ENCODE peak calls at places on chromosomes 6 and 20, in nine cellular contexts. F, T, S, O, U, W, P, G and D are unnamed samples.
A peak's percentile ranks its signal among the peaks of the same experiment; 100 is the strongest.

GRCh38 chr20:50399917-50400704 is 110.1 kb upstream of the PTPN1 start:
- DNase-seq in F (no peak), T (no peak), S (no peak), O (no peak), U (no peak), W (no peak), P (no peak), G (peak; percentile 60), D (peak; percentile 61)

GRCh38 chr20:18754030-18754659 is 59.4 kb upstream of the SCP2D1 start:
- DNase-seq in F (no peak), T (no peak), S (no peak), O (no peak), U (peak; percentile 34), W (no peak), P (no peak), G (peak; percentile 4), D (no peak)

GRCh38 chr6:124882580-124883393 is 79.5 kb upstream of the RNF217 start:
- DNase-seq in F (no peak), T (no peak), S (no peak), O (no peak), U (peak; percentile 29), W (no peak), P (peak; percentile 80), G (peak; percentile 31), D (no peak)

GRCh38 chr6:52503344-52503747 is 73.5 kb downstream of the TRAM2 start:
- DNase-seq in F (no peak), T (no peak), S (no peak), O (no peak), U (no peak), W (no peak), P (no peak), G (no peak), D (peak; percentile 32)

GRCh38 chr6:131660195-131660594 is 23.1 kb downstream of the ENPP3 start:
- DNase-seq in F (no peak), T (no peak), S (no peak), O (no peak), U (peak; percentile 27), W (no peak), P (no peak), G (peak; percentile 78), D (peak; percentile 17)

GRCh38 chr6:106666290-106667021 is 37.1 kb downstream of the QRSL1 start:
- DNase-seq in F (no peak), T (no peak), S (peak; percentile 93), O (no peak), U (no peak), W (no peak), P (no peak), G (no peak), D (no peak)

GRCh38 chr20:45407067-45407745 is 883 bp upstream of the DBNDD2 start:
- DNase-seq in F (no peak), T (peak; percentile 59), S (no peak), O (peak; percentile 53), U (peak; percentile 60), W (no peak), P (peak; percentile 32), G (no peak), D (peak; percentile 44)

GRCh38 chr20:2519115-2519815 is 10.6 kb upstream of the ZNF343 start:
- DNase-seq in F (no peak), T (no peak), S (no peak), O (no peak), U (peak; percentile 43), W (peak; percentile 67), P (peak; percentile 81), G (peak; percentile 87), D (no peak)

GRCh38 chr20:20206788-20207187 is 154.5 kb downstream of the CFAP61 start:
- DNase-seq in F (no peak), T (no peak), S (no peak), O (no peak), U (no peak), W (no peak), P (no peak), G (no peak), D (no peak)

GRCh38 chr6:44399991-44400390 is 12.5 kb downstream of the CDC5L start:
- DNase-seq in F (no peak), T (no peak), S (no peak), O (no peak), U (peak; percentile 15), W (no peak), P (peak; percentile 42), G (no peak), D (no peak)

GRCh38 chr6:130296854-130297253 is 69.0 kb upstream of the TMEM200A start:
- DNase-seq in F (no peak), T (no peak), S (peak; percentile 12), O (no peak), U (no peak), W (no peak), P (no peak), G (no peak), D (no peak)

GRCh38 chr6:138637822-138638221 is 135.7 kb upstream of the CCDC28A start:
- DNase-seq in F (no peak), T (no peak), S (no peak), O (no peak), U (no peak), W (no peak), P (no peak), G (no peak), D (no peak)

GRCh38 chr6:52840763-52841585 is at the start of gene GSTA5:
- DNase-seq in F (no peak), T (no peak), S (no peak), O (no peak), U (no peak), W (no peak), P (no peak), G (no peak), D (no peak)

GRCh38 chr6:149186873-149187272 is 130.6 kb upstream of the TAB2 start:
- DNase-seq in F (no peak), T (no peak), S (no peak), O (no peak), U (no peak), W (no peak), P (no peak), G (no peak), D (no peak)
- TF ChIP-seq CTCF in F (no peak), T (no peak), S (no peak), O (no peak), U (no peak), W (no peak), P (no peak), G (no peak), D (no peak)

GRCh38 chr6:12296255-12296573 is 6.1 kb downstream of the EDN1 start:
- DNase-seq in F (no peak), T (peak; percentile 71), S (no peak), O (no peak), U (peak; percentile 49), W (peak; percentile 43), P (peak; percentile 85), G (peak; percentile 83), D (peak; percentile 50)

GRCh38 chr6:12296604-12297003 is 6.4 kb downstream of the EDN1 start:
- DNase-seq in F (no peak), T (no peak), S (no peak), O (no peak), U (no peak), W (no peak), P (no peak), G (no peak), D (no peak)

GRCh38 chr6:12294851-12295536 is 4.8 kb downstream of the EDN1 start:
- DNase-seq in F (no peak), T (no peak), S (no peak), O (no peak), U (no peak), W (no peak), P (peak; percentile 35), G (no peak), D (no peak)

GRCh38 chr6:12293931-12294800 is 4.0 kb downstream of the EDN1 start:
- DNase-seq in F (no peak), T (no peak), S (no peak), O (no peak), U (no peak), W (no peak), P (no peak), G (no peak), D (no peak)

GRCh38 chr6:12295558-12296254 is 5.5 kb downstream of the EDN1 start:
- DNase-seq in F (no peak), T (no peak), S (no peak), O (no peak), U (no peak), W (no peak), P (no peak), G (no peak), D (no peak)
- TF ChIP-seq CTCF in F (no peak), T (no peak), S (no peak), O (no peak), U (no peak), W (no peak), P (no peak), G (no peak), D (no peak)

GRCh38 chr6:7538484-7538883 is 3.0 kb upstream of the DSP start:
- DNase-seq in F (no peak), T (no peak), S (no peak), O (no peak), U (no peak), W (no peak), P (no peak), G (no peak), D (no peak)
- TF ChIP-seq CTCF in F (no peak), T (no peak), S (no peak), O (no peak), U (no peak), W (no peak), P (no peak), G (no peak), D (no peak)

GRCh38 chr6:20317430-20317829 is 84.2 kb upstream of the E2F3 start:
- DNase-seq in F (no peak), T (no peak), S (no peak), O (no peak), U (no peak), W (no peak), P (no peak), G (no peak), D (no peak)
- TF ChIP-seq CTCF in F (no peak), T (no peak), S (no peak), O (no peak), U (no peak), W (no peak), P (no peak), G (no peak), D (no peak)